ENCODE peak calls at places on chromosomes 11 and 22, in four cellular contexts. One of them, this sample, is unnamed.

GRCh38 chr22:50473855-50474671 is 772 bp downstream of the SBF1 start:
- DNase-seq in T-helper 2 cell: no peak
- DNase-seq in stimulated activated naive CD4-positive, alpha-beta T cell: peak; percentile 12
- DNase-seq in HL-60: no peak
- DNase-seq in this sample: no peak

GRCh38 chr22:46929689-46930225 is 167.3 kb downstream of the TBC1D22A start:
- DNase-seq in T-helper 2 cell: no peak
- DNase-seq in stimulated activated naive CD4-positive, alpha-beta T cell: no peak
- DNase-seq in HL-60: no peak
- DNase-seq in this sample: no peak

GRCh38 chr11:66469441-66469840 is 2.7 kb downstream of the PELI3 start:
- DNase-seq in T-helper 2 cell: no peak
- DNase-seq in stimulated activated naive CD4-positive, alpha-beta T cell: no peak
- DNase-seq in HL-60: no peak
- DNase-seq in this sample: no peak

GRCh38 chr11:57903441-57904123 is 120.1 kb upstream of the OR9Q1 start:
- DNase-seq in T-helper 2 cell: no peak
- DNase-seq in stimulated activated naive CD4-positive, alpha-beta T cell: no peak
- DNase-seq in HL-60: no peak
- DNase-seq in this sample: no peak

GRCh38 chr22:50698546-50698945 is 25.9 kb downstream of the SHANK3 start:
- DNase-seq in T-helper 2 cell: no peak
- DNase-seq in stimulated activated naive CD4-positive, alpha-beta T cell: no peak
- DNase-seq in HL-60: no peak
- DNase-seq in this sample: no peak

GRCh38 chr11:83680351-83680750 is 394.2 kb upstream of the CCDC90B start:
- DNase-seq in T-helper 2 cell: no peak
- DNase-seq in stimulated activated naive CD4-positive, alpha-beta T cell: no peak
- DNase-seq in HL-60: no peak
- DNase-seq in this sample: no peak

GRCh38 chr11:10792385-10793068 is 16.2 kb downstream of the EIF4G2 start:
- DNase-seq in T-helper 2 cell: peak; percentile 76
- DNase-seq in stimulated activated naive CD4-positive, alpha-beta T cell: peak; percentile 76
- DNase-seq in HL-60: no peak
- DNase-seq in this sample: peak; percentile 71

GRCh38 chr22:49278357-49278756 is 549.3 kb downstream of the BRD1 start:
- DNase-seq in T-helper 2 cell: no peak
- DNase-seq in stimulated activated naive CD4-positive, alpha-beta T cell: no peak
- DNase-seq in HL-60: no peak
- DNase-seq in this sample: no peak

GRCh38 chr11:25794804-25795203 is 537.1 kb upstream of the ANO3 start:
- DNase-seq in T-helper 2 cell: no peak
- DNase-seq in stimulated activated naive CD4-positive, alpha-beta T cell: no peak
- DNase-seq in HL-60: no peak
- DNase-seq in this sample: no peak

This sample was measured in CMK.